ENCODE peak calls at places on chromosomes 1 and 21, in ten cellular contexts. One of them, this sample, is unnamed.

GRCh38 chr1:183757061-183757460 is 47.9 kb upstream of the RGL1 start:
- DNase-seq in tibial nerve: no peak
- DNase-seq in IMR-90: peak; percentile 84
- DNase-seq in GM12892: no peak
- DNase-seq in heart left ventricle: no peak
- DNase-seq in H1: no peak
- DNase-seq in K562: no peak
- DNase-seq in thyroid gland: no peak
- DNase-seq in esophagus muscularis mucosa: no peak
- DNase-seq in A549: peak; percentile 6
- DNase-seq in this sample: no peak

GRCh38 chr1:183812686-183813569 is 8.0 kb downstream of the RGL1 start:
- DNase-seq in tibial nerve: no peak
- DNase-seq in IMR-90: peak; percentile 83
- DNase-seq in GM12892: no peak
- DNase-seq in heart left ventricle: no peak
- DNase-seq in H1: no peak
- DNase-seq in K562: no peak
- DNase-seq in thyroid gland: no peak
- DNase-seq in esophagus muscularis mucosa: no peak
- DNase-seq in A549: no peak
- DNase-seq in this sample: no peak

GRCh38 chr1:143643148-143643885 is 328.5 kb downstream of the FAM72C start:
- DNase-seq in tibial nerve: no peak
- DNase-seq in IMR-90: no peak
- DNase-seq in GM12892: no peak
- DNase-seq in heart left ventricle: no peak
- DNase-seq in H1: no peak
- DNase-seq in K562: no peak
- DNase-seq in thyroid gland: no peak
- DNase-seq in esophagus muscularis mucosa: no peak
- DNase-seq in A549: no peak
- DNase-seq in this sample: no peak

GRCh38 chr1:93692983-93693591 is 11.4 kb upstream of the BCAR3 start:
- DNase-seq in tibial nerve: no peak
- DNase-seq in IMR-90: peak; percentile 90
- DNase-seq in GM12892: no peak
- DNase-seq in heart left ventricle: no peak
- DNase-seq in H1: no peak
- DNase-seq in K562: no peak
- DNase-seq in thyroid gland: peak; percentile 77
- DNase-seq in esophagus muscularis mucosa: no peak
- DNase-seq in A549: peak; percentile 71
- DNase-seq in this sample: peak; percentile 27

GRCh38 chr1:78047631-78048030 is 1.9 kb downstream of the GIPC2 start:
- DNase-seq in tibial nerve: no peak
- DNase-seq in IMR-90: no peak
- DNase-seq in GM12892: no peak
- DNase-seq in heart left ventricle: no peak
- DNase-seq in H1: no peak
- DNase-seq in K562: no peak
- DNase-seq in thyroid gland: no peak
- DNase-seq in esophagus muscularis mucosa: no peak
- DNase-seq in A549: no peak
- DNase-seq in this sample: no peak

GRCh38 chr1:215567491-215568286 is 585 bp downstream of the KCTD3 start:
- DNase-seq in tibial nerve: peak; percentile 19
- DNase-seq in IMR-90: peak; percentile 46
- DNase-seq in GM12892: peak; percentile 41
- DNase-seq in heart left ventricle: peak; percentile 78
- DNase-seq in H1: peak; percentile 78
- DNase-seq in K562: peak; percentile 65
- DNase-seq in thyroid gland: peak; percentile 54
- DNase-seq in esophagus muscularis mucosa: no peak
- DNase-seq in A549: peak; percentile 77
- DNase-seq in this sample: peak; percentile 50

GRCh38 chr1:226698659-226699058 is 40.4 kb downstream of the ITPKB start:
- DNase-seq in tibial nerve: no peak
- DNase-seq in IMR-90: no peak
- DNase-seq in GM12892: no peak
- DNase-seq in heart left ventricle: no peak
- DNase-seq in H1: no peak
- DNase-seq in K562: no peak
- DNase-seq in thyroid gland: no peak
- DNase-seq in esophagus muscularis mucosa: no peak
- DNase-seq in A549: no peak
- DNase-seq in this sample: no peak

GRCh38 chr1:38872401-38873026 is 634 bp downstream of the MYCBP start:
- DNase-seq in tibial nerve: no peak
- DNase-seq in IMR-90: peak; percentile 31
- DNase-seq in GM12892: no peak
- DNase-seq in heart left ventricle: no peak
- DNase-seq in H1: no peak
- DNase-seq in K562: peak; percentile 54
- DNase-seq in thyroid gland: peak; percentile 19
- DNase-seq in esophagus muscularis mucosa: no peak
- DNase-seq in A549: no peak
- DNase-seq in this sample: peak; percentile 42

GRCh38 chr1:119159096-119159495 is 18.6 kb upstream of the WARS2 start:
- DNase-seq in tibial nerve: no peak
- DNase-seq in IMR-90: peak; percentile 81
- DNase-seq in GM12892: no peak
- DNase-seq in heart left ventricle: no peak
- DNase-seq in H1: no peak
- DNase-seq in K562: no peak
- DNase-seq in thyroid gland: no peak
- DNase-seq in esophagus muscularis mucosa: no peak
- DNase-seq in A549: no peak
- DNase-seq in this sample: no peak

GRCh38 chr21:43603230-43603626 is 56.1 kb downstream of the HSF2BP start:
- DNase-seq in tibial nerve: no peak
- DNase-seq in IMR-90: no peak
- DNase-seq in GM12892: no peak
- DNase-seq in heart left ventricle: no peak
- DNase-seq in H1: no peak
- DNase-seq in K562: no peak
- DNase-seq in thyroid gland: peak; percentile 67
- DNase-seq in esophagus muscularis mucosa: no peak
- DNase-seq in A549: no peak
- DNase-seq in this sample: no peak

GRCh38 chr1:205805082-205805711 is 7.8 kb downstream of the SLC41A1 start:
- DNase-seq in tibial nerve: no peak
- DNase-seq in IMR-90: no peak
- DNase-seq in GM12892: no peak
- DNase-seq in heart left ventricle: no peak
- DNase-seq in H1: no peak
- DNase-seq in K562: no peak
- DNase-seq in thyroid gland: no peak
- DNase-seq in esophagus muscularis mucosa: no peak
- DNase-seq in A549: no peak
- DNase-seq in this sample: no peak

GRCh38 chr1:200090252-200091159 is 63.0 kb downstream of the NR5A2 start:
- DNase-seq in tibial nerve: no peak
- DNase-seq in IMR-90: peak; percentile 8
- DNase-seq in GM12892: no peak
- DNase-seq in heart left ventricle: no peak
- DNase-seq in H1: no peak
- DNase-seq in K562: peak; percentile 28
- DNase-seq in thyroid gland: no peak
- DNase-seq in esophagus muscularis mucosa: no peak
- DNase-seq in A549: peak; percentile 74
- DNase-seq in this sample: no peak

GRCh38 chr1:55262822-55263221 is 47.7 kb upstream of the USP24 start:
- DNase-seq in tibial nerve: no peak
- DNase-seq in IMR-90: peak; percentile 56
- DNase-seq in GM12892: no peak
- DNase-seq in heart left ventricle: no peak
- DNase-seq in H1: no peak
- DNase-seq in K562: no peak
- DNase-seq in thyroid gland: no peak
- DNase-seq in esophagus muscularis mucosa: no peak
- DNase-seq in A549: no peak
- DNase-seq in this sample: no peak

DNA sequence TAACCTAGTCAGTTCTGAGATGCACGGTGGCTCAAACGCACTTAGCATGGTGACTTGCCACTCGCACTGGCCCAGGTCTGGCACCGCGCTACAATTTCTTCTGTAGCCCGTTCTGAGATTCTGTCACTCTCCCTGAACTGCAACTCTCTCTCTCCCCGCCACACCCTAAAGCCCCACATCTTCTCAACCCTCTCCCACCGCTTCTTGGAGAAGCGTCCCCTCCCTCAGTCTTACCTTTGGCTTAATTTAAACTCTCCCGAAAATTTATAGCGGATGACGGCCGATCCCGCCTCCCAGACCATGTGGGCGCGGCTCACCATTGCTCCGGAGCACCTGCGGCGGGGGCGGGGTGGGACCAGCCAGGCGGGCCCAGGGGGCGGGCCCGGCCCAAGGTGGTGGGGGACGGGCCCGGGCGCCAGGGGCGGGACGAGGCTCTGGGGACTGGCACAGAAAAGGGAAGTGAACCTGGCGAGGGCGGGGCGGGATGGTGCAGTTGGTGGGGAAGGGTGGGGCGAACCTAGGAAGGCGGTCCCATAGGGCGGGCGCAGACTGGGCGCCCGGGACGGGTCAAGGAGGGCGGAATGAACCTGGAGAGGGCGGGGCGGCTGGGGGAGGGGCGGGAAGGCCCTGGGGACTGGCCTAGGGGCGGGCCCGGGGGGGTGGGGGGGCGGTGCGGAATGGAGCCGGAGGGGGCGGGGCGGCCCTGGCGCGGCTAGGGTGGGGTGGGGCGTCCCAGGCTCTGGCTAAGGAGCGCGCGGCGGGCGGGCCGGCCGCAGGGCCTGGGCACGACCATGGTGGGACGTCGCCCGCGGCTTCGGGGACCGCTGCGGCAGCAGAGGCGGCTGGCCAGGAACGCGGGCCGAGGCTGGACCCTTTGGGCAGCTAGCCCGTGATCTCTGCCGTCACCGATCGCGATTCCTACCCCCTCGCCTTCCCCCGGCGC is at the start of gene MAP3K21:
- DNase-seq in tibial nerve: peak; percentile 66
- DNase-seq in IMR-90: no peak
- DNase-seq in GM12892: peak; percentile 59
- DNase-seq in heart left ventricle: peak; percentile 90
- DNase-seq in H1: peak; percentile 94
- DNase-seq in K562: peak; percentile 81
- DNase-seq in thyroid gland: peak; percentile 98
- DNase-seq in esophagus muscularis mucosa: peak; percentile 96
- DNase-seq in A549: peak; percentile 97
- DNase-seq in this sample: peak; percentile 69
- TF ChIP-seq POLR2A in tibial nerve: no peak
- TF ChIP-seq POLR2A in IMR-90: no peak
- TF ChIP-seq POLR2A in GM12892: no peak
- TF ChIP-seq POLR2A in heart left ventricle: no peak
- TF ChIP-seq POLR2A in H1: peak; percentile 45
- TF ChIP-seq POLR2A in K562: no peak
- TF ChIP-seq POLR2A in thyroid gland: no peak
- TF ChIP-seq POLR2A in esophagus muscularis mucosa: no peak
- TF ChIP-seq POLR2A in A549: peak; percentile 93
- TF ChIP-seq POLR2A in this sample: no peak

GRCh38 chr1:244864253-244865027 is at the start of gene HNRNPU:
- DNase-seq in tibial nerve: peak; percentile 96
- DNase-seq in IMR-90: peak; percentile 97
- DNase-seq in GM12892: peak; percentile 65
- DNase-seq in heart left ventricle: peak; percentile 99
- DNase-seq in H1: peak; percentile 96
- DNase-seq in K562: peak; percentile 99
- DNase-seq in thyroid gland: peak; percentile 97
- DNase-seq in esophagus muscularis mucosa: peak; percentile 98
- DNase-seq in A549: peak; percentile 98
- DNase-seq in this sample: peak; percentile 67
- TF ChIP-seq POLR2A in tibial nerve: peak; percentile 99
- TF ChIP-seq POLR2A in IMR-90: peak; percentile 97
- TF ChIP-seq POLR2A in GM12892: peak; percentile 94
- TF ChIP-seq POLR2A in heart left ventricle: peak; percentile 75
- TF ChIP-seq POLR2A in H1: peak; percentile 86
- TF ChIP-seq POLR2A in K562: peak; percentile 98
- TF ChIP-seq POLR2A in thyroid gland: peak; percentile 86
- TF ChIP-seq POLR2A in esophagus muscularis mucosa: peak; percentile 97
- TF ChIP-seq POLR2A in A549: peak; percentile 97
- TF ChIP-seq POLR2A in this sample: peak; percentile 85

GRCh38 chr1:145993618-145994390 is 2.6 kb downstream of the TXNIP start:
- DNase-seq in tibial nerve: no peak
- DNase-seq in IMR-90: no peak
- DNase-seq in GM12892: no peak
- DNase-seq in heart left ventricle: no peak
- DNase-seq in H1: no peak
- DNase-seq in K562: no peak
- DNase-seq in thyroid gland: peak; percentile 6
- DNase-seq in esophagus muscularis mucosa: no peak
- DNase-seq in A549: no peak
- DNase-seq in this sample: no peak
- TF ChIP-seq POLR2A in tibial nerve: no peak
- TF ChIP-seq POLR2A in IMR-90: no peak
- TF ChIP-seq POLR2A in GM12892: peak; percentile 48
- TF ChIP-seq POLR2A in heart left ventricle: no peak
- TF ChIP-seq POLR2A in H1: no peak
- TF ChIP-seq POLR2A in K562: peak; percentile 55
- TF ChIP-seq POLR2A in thyroid gland: no peak
- TF ChIP-seq POLR2A in esophagus muscularis mucosa: no peak
- TF ChIP-seq POLR2A in A549: no peak
- TF ChIP-seq POLR2A in this sample: no peak

GRCh38 chr1:16076871-16077250 is 3.4 kb upstream of the FAM131C start:
- DNase-seq in tibial nerve: no peak
- DNase-seq in IMR-90: peak; percentile 33
- DNase-seq in GM12892: no peak
- DNase-seq in heart left ventricle: no peak
- DNase-seq in H1: no peak
- DNase-seq in K562: no peak
- DNase-seq in thyroid gland: peak; percentile 36
- DNase-seq in esophagus muscularis mucosa: no peak
- DNase-seq in A549: peak; percentile 67
- DNase-seq in this sample: no peak

GRCh38 chr1:16077430-16078245 is 4.2 kb upstream of the FAM131C start:
- DNase-seq in tibial nerve: no peak
- DNase-seq in IMR-90: peak; percentile 30
- DNase-seq in GM12892: no peak
- DNase-seq in heart left ventricle: no peak
- DNase-seq in H1: no peak
- DNase-seq in K562: no peak
- DNase-seq in thyroid gland: no peak
- DNase-seq in esophagus muscularis mucosa: no peak
- DNase-seq in A549: no peak
- DNase-seq in this sample: no peak

GRCh38 chr1:16074217-16074616 is 766 bp upstream of the FAM131C start:
- DNase-seq in tibial nerve: no peak
- DNase-seq in IMR-90: no peak
- DNase-seq in GM12892: no peak
- DNase-seq in heart left ventricle: no peak
- DNase-seq in H1: no peak
- DNase-seq in K562: no peak
- DNase-seq in thyroid gland: no peak
- DNase-seq in esophagus muscularis mucosa: no peak
- DNase-seq in A549: no peak
- DNase-seq in this sample: no peak

GRCh38 chr1:16075337-16076002 is 2.0 kb upstream of the FAM131C start:
- DNase-seq in tibial nerve: no peak
- DNase-seq in IMR-90: peak; percentile 85
- DNase-seq in GM12892: no peak
- DNase-seq in heart left ventricle: no peak
- DNase-seq in H1: no peak
- DNase-seq in K562: no peak
- DNase-seq in thyroid gland: peak; percentile 93
- DNase-seq in esophagus muscularis mucosa: no peak
- DNase-seq in A549: no peak
- DNase-seq in this sample: no peak

GRCh38 chr1:16076003-16076870 is 2.8 kb upstream of the FAM131C start:
- DNase-seq in tibial nerve: no peak
- DNase-seq in IMR-90: peak; percentile 98
- DNase-seq in GM12892: no peak
- DNase-seq in heart left ventricle: no peak
- DNase-seq in H1: no peak
- DNase-seq in K562: peak; percentile 88
- DNase-seq in thyroid gland: no peak
- DNase-seq in esophagus muscularis mucosa: no peak
- DNase-seq in A549: peak; percentile 90
- DNase-seq in this sample: no peak
- TF ChIP-seq POLR2A in tibial nerve: no peak
- TF ChIP-seq POLR2A in IMR-90: peak; percentile 80
- TF ChIP-seq POLR2A in GM12892: no peak
- TF ChIP-seq POLR2A in heart left ventricle: no peak
- TF ChIP-seq POLR2A in H1: no peak
- TF ChIP-seq POLR2A in K562: no peak
- TF ChIP-seq POLR2A in thyroid gland: no peak
- TF ChIP-seq POLR2A in esophagus muscularis mucosa: no peak
- TF ChIP-seq POLR2A in A549: no peak
- TF ChIP-seq POLR2A in this sample: no peak